ENCODE peak calls at places on chromosomes 12 and 14, in ten cellular contexts. O is ACHN; E is NCI-H2081; Q is ovary; C is stimulated activated CD4-positive, alpha-beta T cell treated with anti-CD3 and anti-CD28 coated beads, Interleukin-4, amount 100 ng/mL, for 4 hours; W is sciatic nerve; I is putamen; J is stimulated activated CD8-positive, alpha-beta memory T cell treated with anti-CD3 and anti-CD28 coated beads, Interleukin-2, amount 100 ng/mL, for 1 hour; A is endodermal cell; R is GM12878. B is an unnamed sample.

GRCh38 chr14:73755434-73756014 is 41.3 kb upstream of the PNMA1 start:
- DNase-seq in Q (no peak), J (no peak), R (no peak), E (no peak), C (no peak), O (no peak), W (no peak), A (peak; percentile 54), I (no peak), B (peak; percentile 59)

GRCh38 chr12:92779902-92780301 is 77.1 kb downstream of the PLEKHG7 start:
- DNase-seq in R (no peak), Q (no peak), E (no peak), A (no peak), C (no peak), J (no peak), W (no peak), I (no peak), O (no peak), B (peak; percentile 29)

GRCh38 chr14:21054123-21054767 is 3.4 kb upstream of the RNASE8 start:
- DNase-seq in E (no peak), W (no peak), C (no peak), Q (no peak), J (no peak), O (no peak), A (no peak), I (no peak), R (no peak), B (no peak)

GRCh38 chr14:35287481-35288013 is 4.6 kb upstream of the PSMA6 start:
- DNase-seq in E (no peak), A (no peak), O (no peak), W (no peak), J (no peak), I (no peak), Q (no peak), C (peak; percentile 48), R (peak; percentile 55), B (no peak)

GRCh38 chr12:79174656-79175055 is 310.1 kb downstream of the SYT1 start:
- DNase-seq in W (no peak), O (peak; percentile 59), Q (no peak), E (peak; percentile 52), C (no peak), R (no peak), J (no peak), A (no peak), I (no peak), B (peak; percentile 52)

GRCh38 chr14:35898217-35898775 is 72.2 kb downstream of the BRMS1L start:
- DNase-seq in I (peak; percentile 64), O (no peak), C (no peak), R (no peak), W (no peak), E (no peak), Q (no peak), J (no peak), A (peak; percentile 72), B (no peak)

GRCh38 chr14:99546230-99546879 is 57.7 kb downstream of the CCDC85C start:
- DNase-seq in E (peak; percentile 48), Q (no peak), R (no peak), A (peak; percentile 79), C (no peak), J (no peak), W (no peak), I (no peak), O (no peak), B (no peak)

GRCh38 chr14:50036211-50036610 is 80.2 kb downstream of the VCPKMT start:
- DNase-seq in O (no peak), I (no peak), W (no peak), Q (no peak), A (no peak), J (no peak), R (no peak), E (no peak), C (no peak), B (no peak)

GRCh38 chr14:58607571-58608317 is 30.0 kb upstream of the DACT1 start:
- DNase-seq in J (no peak), C (no peak), I (no peak), A (no peak), R (no peak), Q (no peak), O (no peak), W (no peak), E (no peak), B (peak; percentile 6)

GRCh38 chr12:126191037-126191891 is 1126.0 kb downstream of the AACS start:
- DNase-seq in I (no peak), R (no peak), E (peak; percentile 43), Q (no peak), C (no peak), W (no peak), A (peak; percentile 92), O (no peak), J (no peak), B (no peak)

GRCh38 chr12:52884526-52885293 is 20.2 kb downstream of the KRT8 start:
- DNase-seq in Q (peak; percentile 75), C (peak; percentile 78), E (peak; percentile 66), R (no peak), A (peak; percentile 98), J (peak; percentile 67), O (peak; percentile 75), I (no peak), W (peak; percentile 86), B (peak; percentile 64)

GRCh38 chr12:121036810-121037326 is 2.2 kb downstream of the OASL start:
- DNase-seq in E (no peak), Q (no peak), R (no peak), C (no peak), A (no peak), J (no peak), W (no peak), O (peak; percentile 81), I (no peak), B (peak; percentile 37)

GRCh38 chr14:77883479-77884238 is 83.8 kb downstream of the ADCK1 start:
- DNase-seq in C (no peak), R (no peak), A (no peak), O (no peak), W (no peak), Q (no peak), I (no peak), E (peak; percentile 80), J (no peak), B (no peak)

GRCh38 chr14:101076451-101077220 is 173.1 kb upstream of the RTL1 start:
- DNase-seq in E (no peak), J (no peak), I (no peak), R (no peak), Q (peak; percentile 25), A (peak; percentile 53), O (no peak), W (no peak), C (no peak), B (no peak)

GRCh38 chr14:52044791-52045522 is 23.9 kb downstream of the NID2 start:
- DNase-seq in O (no peak), E (no peak), I (no peak), Q (no peak), A (no peak), C (no peak), J (no peak), W (no peak), R (no peak), B (peak; percentile 90)

GRCh38 chr12:3436496-3437060 is 54.4 kb upstream of the PRMT8 start:
- DNase-seq in E (peak; percentile 92), R (no peak), W (no peak), I (no peak), J (no peak), C (no peak), O (peak; percentile 42), A (peak; percentile 35), Q (no peak), B (no peak)

GRCh38 chr14:51219473-51220448 is 20.3 kb upstream of the TMX1 start:
- DNase-seq in I (peak; percentile 38), C (no peak), Q (no peak), R (no peak), W (no peak), E (peak; percentile 53), J (no peak), O (peak; percentile 33), A (no peak), B (peak; percentile 35)

GRCh38 chr14:60094306-60094897 is 2.7 kb downstream of the PCNX4 start:
- DNase-seq in Q (no peak), I (no peak), J (no peak), O (peak; percentile 81), C (no peak), R (no peak), A (peak; percentile 90), E (no peak), W (no peak), B (peak; percentile 79)

GRCh38 chr12:108637222-108637621 is 3.5 kb upstream of the SELPLG start:
- DNase-seq in I (no peak), C (no peak), R (no peak), A (peak; percentile 61), O (no peak), E (no peak), W (peak; percentile 38), Q (no peak), J (no peak), B (no peak)

GRCh38 chr14:98952595-98953325 is 319.2 kb downstream of the BCL11B start:
- DNase-seq in O (peak; percentile 10), R (no peak), W (no peak), J (no peak), I (no peak), Q (no peak), A (peak; percentile 24), C (no peak), E (no peak), B (no peak)

GRCh38 chr14:58535084-58535483 is 102.7 kb upstream of the DACT1 start:
- DNase-seq in R (no peak), I (no peak), Q (no peak), A (no peak), W (no peak), E (no peak), O (no peak), J (no peak), C (no peak), B (peak; percentile 27)

GRCh38 chr14:61927521-61927920 is 165.3 kb downstream of the SNAPC1 start:
- DNase-seq in W (no peak), C (no peak), A (peak; percentile 57), I (no peak), Q (no peak), O (peak; percentile 74), J (no peak), R (no peak), E (no peak), B (peak; percentile 42)

GRCh38 chr14:76694106-76694505 is 67.2 kb upstream of the VASH1 start:
- DNase-seq in J (no peak), W (no peak), O (no peak), I (no peak), Q (no peak), A (peak; percentile 26), C (no peak), E (no peak), R (no peak), B (no peak)

GRCh38 chr12:68565391-68565903 is 45.3 kb upstream of the RAP1B start:
- DNase-seq in Q (no peak), J (no peak), A (no peak), I (no peak), C (no peak), O (peak; percentile 47), E (no peak), W (no peak), R (no peak), B (peak; percentile 76)

GRCh38 chr12:92928431-92928961 is 599 bp downstream of the EEA1 start:
- DNase-seq in Q (peak; percentile 68), W (peak; percentile 71), E (peak; percentile 53), A (peak; percentile 73), C (peak; percentile 56), J (peak; percentile 36), R (no peak), I (no peak), O (peak; percentile 46), B (peak; percentile 51)

GRCh38 chr12:14200598-14200997 is 164.9 kb upstream of the ATF7IP start:
- DNase-seq in I (no peak), J (no peak), O (no peak), Q (no peak), E (no peak), R (no peak), C (no peak), A (no peak), W (no peak), B (no peak)

GRCh38 chr14:55705651-55706340 is 125.8 kb downstream of the KTN1 start:
- DNase-seq in A (no peak), E (peak; percentile 93), Q (no peak), W (no peak), O (no peak), J (no peak), R (no peak), I (no peak), C (no peak), B (no peak)

GRCh38 chr12:71938728-71939385 is at the start of gene TPH2:
- DNase-seq in I (peak; percentile 20), Q (peak; percentile 32), O (peak; percentile 92), W (peak; percentile 60), R (no peak), A (peak; percentile 99), E (peak; percentile 83), J (no peak), C (peak; percentile 17), B (peak; percentile 75)

B was measured in mesenchymal stem cell.